ENCODE peak calls at places on chromosomes 12 and 14, in six cellular contexts. E is activated CD4-positive, alpha-beta T cell treated with anti-CD3 and anti-CD28 coated beads for 36 hours; C is left cardiac atrium; A is activated naive CD8-positive, alpha-beta T cell treated with anti-CD3 and anti-CD28 coated beads, Interleukin-2, amount 10 ng/mL, durations not matched to agents 7 days and 5 days; M is aorta; U is psoas muscle. Z is an unnamed sample.

GRCh38 chr14:65102441-65103149 is at the start of gene MAX:
- ATAC-seq in E (peak), C (peak), A (peak), M (peak), U (peak), Z (peak)

GRCh38 chr14:55532645-55533309 is 47.2 kb upstream of the KTN1 start:
- ATAC-seq in E (no peak), C (no peak), A (no peak), M (no peak), U (no peak), Z (no peak)

GRCh38 chr14:72962829-72963312 is 36.6 kb downstream of the DCAF4 start:
- ATAC-seq in E (no peak), C (no peak), A (no peak), M (no peak), U (no peak), Z (no peak)

GRCh38 chr12:102385343-102385742 is 95.0 kb downstream of the IGF1 start:
- ATAC-seq in E (no peak), C (no peak), A (no peak), M (no peak), U (no peak), Z (no peak)

GRCh38 chr12:3976351-3976938 is 103.2 kb upstream of the PARP11 start:
- ATAC-seq in E (peak), C (no peak), A (peak), M (no peak), U (no peak), Z (no peak)

GRCh38 chr12:89051065-89051677 is 301.1 kb downstream of the DUSP6 start:
- ATAC-seq in E (peak), C (peak), A (peak), M (no peak), U (peak), Z (peak)

GRCh38 chr14:104366931-104367810 is 212.4 kb upstream of the C14orf180 start:
- ATAC-seq in E (no peak), C (no peak), A (no peak), M (no peak), U (no peak), Z (no peak)

GRCh38 chr12:54191126-54191525 is 2.3 kb upstream of the SMUG1 start:
- ATAC-seq in E (no peak), C (no peak), A (no peak), M (no peak), U (peak), Z (no peak)

GRCh38 chr12:49762468-49762847 is 21.1 kb downstream of the TMBIM6 start:
- ATAC-seq in E (peak), C (no peak), A (peak), M (no peak), U (no peak), Z (no peak)

GRCh38 chr12:6193853-6194815 is 6.1 kb upstream of the CD9 start:
- ATAC-seq in E (peak), C (no peak), A (no peak), M (no peak), U (no peak), Z (no peak)

GRCh38 chr14:41925409-41925808 is 318.7 kb downstream of the LRFN5 start:
- ATAC-seq in E (no peak), C (no peak), A (no peak), M (no peak), U (no peak), Z (no peak)

GRCh38 chr12:93990832-93991748 is 157.3 kb upstream of the PLXNC1 start:
- ATAC-seq in E (no peak), C (peak), A (no peak), M (peak), U (peak), Z (no peak)

GRCh38 chr14:96225745-96226151 is 21.1 kb downstream of the BDKRB2 start:
- ATAC-seq in E (no peak), C (no peak), A (no peak), M (peak), U (no peak), Z (peak)

GRCh38 chr12:74985986-74986319 is 223.7 kb downstream of the KCNC2 start:
- ATAC-seq in E (no peak), C (no peak), A (no peak), M (no peak), U (no peak), Z (no peak)

GRCh38 chr12:17017402-17017801 is 411.4 kb upstream of the LMO3 start:
- ATAC-seq in E (no peak), C (no peak), A (no peak), M (no peak), U (no peak), Z (no peak)

GRCh38 chr12:10968765-10969456 is 17.8 kb downstream of the TAS2R50 start:
- ATAC-seq in E (no peak), C (peak), A (no peak), M (peak), U (peak), Z (peak)

GRCh38 chr12:47757840-47758583 is 668 bp downstream of the RAPGEF3 start:
- ATAC-seq in E (no peak), C (peak), A (no peak), M (no peak), U (no peak), Z (no peak)

GRCh38 chr14:65850429-65851145 is 438.1 kb downstream of the FUT8 start:
- ATAC-seq in E (peak), C (no peak), A (peak), M (no peak), U (no peak), Z (no peak)

GRCh38 chr14:60563113-60563512 is 54.2 kb downstream of the SIX6 start:
- ATAC-seq in E (no peak), C (peak), A (no peak), M (peak), U (peak), Z (no peak)

GRCh38 chr14:68246074-68246980 is 426.7 kb downstream of the RAD51B start:
- ATAC-seq in E (no peak), C (peak), A (no peak), M (no peak), U (no peak), Z (no peak)

GRCh38 chr14:91464615-91465205 is 45.4 kb downstream of the PPP4R3A start:
- ATAC-seq in E (peak), C (no peak), A (no peak), M (no peak), U (no peak), Z (no peak)

GRCh38 chr12:39912211-39912980 is 193.5 kb downstream of the SLC2A13 start:
- ATAC-seq in E (no peak), C (no peak), A (no peak), M (no peak), U (no peak), Z (no peak)

GRCh38 chr14:23385840-23386657 is 9.2 kb downstream of the CMTM5 start:
- ATAC-seq in E (no peak), C (no peak), A (no peak), M (no peak), U (no peak), Z (no peak)

GRCh38 chr12:115506822-115507629 is 770.5 kb downstream of the MED13L start:
- ATAC-seq in E (no peak), C (no peak), A (no peak), M (no peak), U (no peak), Z (no peak)

GRCh38 chr14:36582011-36582873 is at the start of gene NKX2-8:
- ATAC-seq in E (no peak), C (no peak), A (no peak), M (no peak), U (no peak), Z (no peak)

GRCh38 chr14:84807673-84808072 is 722.3 kb upstream of the FLRT2 start:
- ATAC-seq in E (no peak), C (peak), A (no peak), M (no peak), U (no peak), Z (no peak)

GRCh38 chr14:20657216-20658211 is 16.0 kb upstream of the OR6S1 start:
- ATAC-seq in E (peak), C (no peak), A (peak), M (no peak), U (no peak), Z (no peak)

GRCh38 chr12:60266381-60266852 is 670.6 kb downstream of the SLC16A7 start:
- ATAC-seq in E (no peak), C (no peak), A (no peak), M (no peak), U (no peak), Z (no peak)

GRCh38 chr14:80455031-80455430 is 243.7 kb upstream of the DIO2 start:
- ATAC-seq in E (no peak), C (no peak), A (no peak), M (no peak), U (peak), Z (no peak)

GRCh38 chr14:31180299-31181051 is 27.1 kb downstream of the HECTD1 start:
- ATAC-seq in E (no peak), C (no peak), A (no peak), M (no peak), U (peak), Z (no peak)

Z was measured in gastroesophageal sphincter.